ENCODE peak calls at places on chromosomes 5 and 9, in ten cellular contexts. One of them, this sample, is unnamed.

GRCh38 chr5:33850100-33850594 is 41.6 kb downstream of the ADAMTS12 start:
- DNase-seq in Karpas-422: no peak
- DNase-seq in fibroblast of lung: peak
- DNase-seq in GM23248: peak
- DNase-seq in tibial nerve: no peak
- DNase-seq in mammary epithelial cell: peak
- DNase-seq in uterus: no peak
- DNase-seq in body of pancreas: no peak
- DNase-seq in heart right ventricle: no peak
- DNase-seq in pancreas: no peak
- DNase-seq in this sample: no peak

GRCh38 chr9:101354143-101354764 is 30.6 kb downstream of the BAAT start:
- DNase-seq in fibroblast of lung: peak
- DNase-seq in mammary epithelial cell: peak
- DNase-seq in uterus: no peak
- DNase-seq in pancreas: peak
- DNase-seq in GM23248: peak
- DNase-seq in Karpas-422: no peak
- DNase-seq in tibial nerve: no peak
- DNase-seq in body of pancreas: peak
- DNase-seq in heart right ventricle: no peak
- DNase-seq in this sample: no peak

GRCh38 chr9:84141762-84142370 is 161.3 kb downstream of the RMI1 start:
- DNase-seq in body of pancreas: no peak
- DNase-seq in pancreas: no peak
- DNase-seq in fibroblast of lung: no peak
- DNase-seq in uterus: no peak
- DNase-seq in mammary epithelial cell: no peak
- DNase-seq in heart right ventricle: no peak
- DNase-seq in GM23248: no peak
- DNase-seq in tibial nerve: no peak
- DNase-seq in Karpas-422: no peak
- DNase-seq in this sample: no peak

GRCh38 chr5:136048966-136049365 is 20.2 kb downstream of the TGFBI start:
- DNase-seq in mammary epithelial cell: no peak
- DNase-seq in tibial nerve: no peak
- DNase-seq in GM23248: no peak
- DNase-seq in fibroblast of lung: no peak
- DNase-seq in body of pancreas: no peak
- DNase-seq in pancreas: no peak
- DNase-seq in uterus: peak
- DNase-seq in heart right ventricle: no peak
- DNase-seq in Karpas-422: no peak
- DNase-seq in this sample: no peak

GRCh38 chr5:42636425-42636824 is 120.2 kb upstream of the CCDC152 start:
- DNase-seq in uterus: no peak
- DNase-seq in Karpas-422: peak
- DNase-seq in GM23248: peak
- DNase-seq in tibial nerve: no peak
- DNase-seq in heart right ventricle: no peak
- DNase-seq in mammary epithelial cell: peak
- DNase-seq in pancreas: no peak
- DNase-seq in body of pancreas: no peak
- DNase-seq in fibroblast of lung: no peak
- DNase-seq in this sample: no peak

GRCh38 chr9:4228606-4229005 is 71.3 kb downstream of the GLIS3 start:
- DNase-seq in Karpas-422: peak
- DNase-seq in tibial nerve: no peak
- DNase-seq in body of pancreas: no peak
- DNase-seq in fibroblast of lung: peak
- DNase-seq in uterus: no peak
- DNase-seq in GM23248: peak
- DNase-seq in heart right ventricle: no peak
- DNase-seq in mammary epithelial cell: peak
- DNase-seq in pancreas: no peak
- DNase-seq in this sample: no peak

GRCh38 chr5:73451218-73452130 is 2.9 kb upstream of the FOXD1 start:
- DNase-seq in heart right ventricle: peak
- DNase-seq in body of pancreas: peak
- DNase-seq in fibroblast of lung: peak
- DNase-seq in uterus: no peak
- DNase-seq in Karpas-422: no peak
- DNase-seq in tibial nerve: no peak
- DNase-seq in mammary epithelial cell: no peak
- DNase-seq in GM23248: peak
- DNase-seq in pancreas: peak
- DNase-seq in this sample: no peak

GRCh38 chr5:96080557-96080956 is 118.9 kb upstream of the ELL2 start:
- DNase-seq in tibial nerve: no peak
- DNase-seq in heart right ventricle: no peak
- DNase-seq in pancreas: no peak
- DNase-seq in uterus: no peak
- DNase-seq in body of pancreas: no peak
- DNase-seq in Karpas-422: no peak
- DNase-seq in fibroblast of lung: peak
- DNase-seq in GM23248: peak
- DNase-seq in mammary epithelial cell: peak
- DNase-seq in this sample: no peak

GRCh38 chr5:135833521-135833920 is 942 bp upstream of the SLC25A48 start:
- DNase-seq in GM23248: no peak
- DNase-seq in body of pancreas: no peak
- DNase-seq in fibroblast of lung: no peak
- DNase-seq in Karpas-422: no peak
- DNase-seq in uterus: no peak
- DNase-seq in pancreas: no peak
- DNase-seq in tibial nerve: no peak
- DNase-seq in heart right ventricle: no peak
- DNase-seq in mammary epithelial cell: no peak
- DNase-seq in this sample: no peak

GRCh38 chr9:78006734-78007133 is 24.9 kb downstream of the GNAQ start:
- DNase-seq in pancreas: no peak
- DNase-seq in uterus: no peak
- DNase-seq in fibroblast of lung: no peak
- DNase-seq in body of pancreas: no peak
- DNase-seq in Karpas-422: no peak
- DNase-seq in mammary epithelial cell: no peak
- DNase-seq in heart right ventricle: no peak
- DNase-seq in GM23248: no peak
- DNase-seq in tibial nerve: no peak
- DNase-seq in this sample: no peak

GRCh38 chr9:97528529-97529230 is 27.2 kb downstream of the TMOD1 start:
- DNase-seq in fibroblast of lung: no peak
- DNase-seq in pancreas: no peak
- DNase-seq in heart right ventricle: no peak
- DNase-seq in Karpas-422: no peak
- DNase-seq in body of pancreas: no peak
- DNase-seq in tibial nerve: no peak
- DNase-seq in mammary epithelial cell: no peak
- DNase-seq in GM23248: no peak
- DNase-seq in uterus: peak
- DNase-seq in this sample: no peak

GRCh38 chr9:36149197-36149596 is 12.7 kb downstream of the GLIPR2 start:
- DNase-seq in Karpas-422: no peak
- DNase-seq in tibial nerve: no peak
- DNase-seq in body of pancreas: no peak
- DNase-seq in mammary epithelial cell: peak
- DNase-seq in GM23248: peak
- DNase-seq in heart right ventricle: no peak
- DNase-seq in pancreas: no peak
- DNase-seq in fibroblast of lung: peak
- DNase-seq in uterus: peak
- DNase-seq in this sample: no peak

GRCh38 chr9:8030095-8030494 is 230.5 kb upstream of the DMAC1 start:
- DNase-seq in GM23248: no peak
- DNase-seq in heart right ventricle: no peak
- DNase-seq in pancreas: no peak
- DNase-seq in tibial nerve: no peak
- DNase-seq in fibroblast of lung: no peak
- DNase-seq in mammary epithelial cell: no peak
- DNase-seq in uterus: no peak
- DNase-seq in Karpas-422: no peak
- DNase-seq in body of pancreas: no peak
- DNase-seq in this sample: no peak

DNA sequence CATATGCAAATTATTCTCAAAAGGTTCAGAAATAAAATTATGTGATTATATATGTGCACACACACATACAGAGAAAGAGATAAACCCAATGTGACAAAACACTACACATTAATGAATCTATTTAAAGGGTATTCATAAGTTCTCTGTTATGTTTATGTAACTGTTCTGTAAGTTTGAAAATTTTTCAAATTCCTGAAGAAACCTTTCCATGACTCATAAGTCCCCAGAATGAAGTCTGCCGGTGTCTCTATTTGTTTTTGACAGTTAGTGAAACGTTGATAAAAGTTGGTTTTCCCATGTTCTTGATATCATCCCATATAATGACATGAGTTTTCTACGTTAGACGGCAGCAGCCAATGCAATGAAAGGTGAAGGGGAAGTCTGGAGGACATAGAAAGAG is 199.5 kb upstream of the PUM3 start:
- DNase-seq in pancreas: no peak
- DNase-seq in uterus: no peak
- DNase-seq in heart right ventricle: no peak
- DNase-seq in GM23248: peak
- DNase-seq in Karpas-422: no peak
- DNase-seq in fibroblast of lung: peak
- DNase-seq in body of pancreas: no peak
- DNase-seq in tibial nerve: no peak
- DNase-seq in mammary epithelial cell: no peak
- DNase-seq in this sample: no peak
- H3K27ac ChIP-seq in pancreas: no peak
- H3K27ac ChIP-seq in uterus: no peak
- H3K27ac ChIP-seq in heart right ventricle: no peak
- H3K27ac ChIP-seq in GM23248: no peak
- H3K27ac ChIP-seq in Karpas-422: no peak
- H3K27ac ChIP-seq in fibroblast of lung: no peak
- H3K27ac ChIP-seq in body of pancreas: no peak
- H3K27ac ChIP-seq in tibial nerve: no peak
- H3K27ac ChIP-seq in mammary epithelial cell: no peak
- H3K27ac ChIP-seq in this sample: no peak

GRCh38 chr5:40605295-40605958 is 74.3 kb upstream of the PTGER4 start:
- DNase-seq in tibial nerve: peak
- DNase-seq in fibroblast of lung: peak
- DNase-seq in GM23248: no peak
- DNase-seq in pancreas: no peak
- DNase-seq in heart right ventricle: no peak
- DNase-seq in mammary epithelial cell: no peak
- DNase-seq in body of pancreas: no peak
- DNase-seq in uterus: no peak
- DNase-seq in Karpas-422: no peak
- DNase-seq in this sample: no peak
- H3K27ac ChIP-seq in tibial nerve: no peak
- H3K27ac ChIP-seq in fibroblast of lung: no peak
- H3K27ac ChIP-seq in GM23248: no peak
- H3K27ac ChIP-seq in pancreas: no peak
- H3K27ac ChIP-seq in heart right ventricle: no peak
- H3K27ac ChIP-seq in mammary epithelial cell: no peak
- H3K27ac ChIP-seq in body of pancreas: no peak
- H3K27ac ChIP-seq in uterus: no peak
- H3K27ac ChIP-seq in Karpas-422: no peak
- H3K27ac ChIP-seq in this sample: no peak

GRCh38 chr5:165304193-165304820 is 1798.9 kb downstream of the MAT2B start:
- DNase-seq in uterus: no peak
- DNase-seq in tibial nerve: no peak
- DNase-seq in fibroblast of lung: no peak
- DNase-seq in heart right ventricle: no peak
- DNase-seq in body of pancreas: no peak
- DNase-seq in GM23248: no peak
- DNase-seq in pancreas: no peak
- DNase-seq in mammary epithelial cell: no peak
- DNase-seq in Karpas-422: no peak
- DNase-seq in this sample: no peak
- H3K27ac ChIP-seq in uterus: no peak
- H3K27ac ChIP-seq in tibial nerve: no peak
- H3K27ac ChIP-seq in fibroblast of lung: no peak
- H3K27ac ChIP-seq in heart right ventricle: no peak
- H3K27ac ChIP-seq in body of pancreas: no peak
- H3K27ac ChIP-seq in GM23248: no peak
- H3K27ac ChIP-seq in pancreas: no peak
- H3K27ac ChIP-seq in mammary epithelial cell: no peak
- H3K27ac ChIP-seq in Karpas-422: no peak
- H3K27ac ChIP-seq in this sample: no peak

DNA sequence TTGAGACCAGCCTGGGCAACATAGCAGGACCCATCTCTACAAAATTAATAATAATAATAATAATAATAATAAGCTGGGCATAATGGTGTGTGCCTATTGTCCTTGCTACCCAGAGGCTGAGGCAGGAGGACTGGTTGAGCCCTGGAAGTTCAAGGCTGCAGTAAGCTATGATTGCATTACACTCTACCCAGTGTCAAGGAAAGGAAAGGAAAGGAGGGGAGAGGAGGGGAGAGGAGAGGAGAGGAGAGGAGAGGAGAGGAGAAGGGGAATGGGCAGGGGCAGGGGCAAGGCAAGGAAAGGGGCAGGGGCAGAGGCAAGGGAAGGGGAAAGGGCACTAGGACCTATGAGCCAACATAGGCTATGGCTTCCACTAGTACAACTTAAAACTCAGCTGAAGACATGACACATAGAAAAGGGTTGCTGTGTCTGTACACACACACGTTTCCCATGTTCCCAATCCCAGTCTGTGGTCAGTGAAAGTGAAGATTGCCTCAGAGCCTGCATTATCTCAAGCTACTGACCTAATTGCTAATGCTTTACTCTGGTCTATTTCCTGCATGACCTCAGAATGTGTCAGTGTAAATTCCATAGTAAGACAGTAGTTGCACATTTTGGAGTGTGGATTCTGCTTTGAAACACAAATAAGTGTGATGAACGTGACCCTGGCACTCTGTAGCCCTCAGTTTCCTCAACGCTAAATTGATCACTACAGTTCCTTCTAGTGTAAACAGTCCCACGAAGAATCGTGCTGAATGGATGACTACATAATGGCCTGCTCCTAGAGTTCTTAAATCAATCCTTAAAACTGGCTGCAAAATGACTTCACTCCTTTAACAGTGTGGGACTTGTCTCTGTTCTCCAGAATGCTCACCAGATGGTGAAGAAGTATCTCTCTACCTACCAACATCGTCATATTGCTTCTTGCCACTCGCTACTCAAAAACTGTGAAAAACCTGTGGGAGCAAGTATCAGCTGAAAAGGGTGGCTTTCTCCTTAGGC is 497.0 kb downstream of the RAB3C start:
- DNase-seq in heart right ventricle: no peak
- DNase-seq in pancreas: no peak
- DNase-seq in mammary epithelial cell: peak
- DNase-seq in Karpas-422: peak
- DNase-seq in tibial nerve: no peak
- DNase-seq in uterus: peak
- DNase-seq in GM23248: peak
- DNase-seq in body of pancreas: peak
- DNase-seq in fibroblast of lung: peak
- DNase-seq in this sample: no peak
- H3K27ac ChIP-seq in heart right ventricle: no peak
- H3K27ac ChIP-seq in pancreas: no peak
- H3K27ac ChIP-seq in mammary epithelial cell: no peak
- H3K27ac ChIP-seq in Karpas-422: no peak
- H3K27ac ChIP-seq in tibial nerve: no peak
- H3K27ac ChIP-seq in uterus: no peak
- H3K27ac ChIP-seq in GM23248: peak
- H3K27ac ChIP-seq in body of pancreas: no peak
- H3K27ac ChIP-seq in fibroblast of lung: peak
- H3K27ac ChIP-seq in this sample: no peak

GRCh38 chr9:13915591-13916301 is 398.2 kb downstream of the NFIB start:
- DNase-seq in mammary epithelial cell: no peak
- DNase-seq in GM23248: peak
- DNase-seq in uterus: no peak
- DNase-seq in fibroblast of lung: peak
- DNase-seq in tibial nerve: no peak
- DNase-seq in Karpas-422: no peak
- DNase-seq in heart right ventricle: no peak
- DNase-seq in pancreas: no peak
- DNase-seq in body of pancreas: no peak
- DNase-seq in this sample: no peak
- H3K27ac ChIP-seq in mammary epithelial cell: no peak
- H3K27ac ChIP-seq in GM23248: no peak
- H3K27ac ChIP-seq in uterus: no peak
- H3K27ac ChIP-seq in fibroblast of lung: no peak
- H3K27ac ChIP-seq in tibial nerve: no peak
- H3K27ac ChIP-seq in Karpas-422: no peak
- H3K27ac ChIP-seq in heart right ventricle: no peak
- H3K27ac ChIP-seq in pancreas: no peak
- H3K27ac ChIP-seq in body of pancreas: no peak
- H3K27ac ChIP-seq in this sample: no peak